ENCODE peak calls at places on chromosome 13, in ten cellular contexts. One of them, this sample, is unnamed.

GRCh38 chr13:38395505-38395803 is 45.8 kb downstream of the UFM1 start:
- DNase-seq in effector CD8-positive, alpha-beta T cell: no peak
- DNase-seq in stimulated activated CD8-positive, alpha-beta memory T cell treated with anti-CD3 and anti-CD28 coated beads, Interleukin-7, amount 100 ng/mL, for 1 hour: no peak
- DNase-seq in esophagus muscularis mucosa: no peak
- DNase-seq in HT1080: no peak
- DNase-seq in ovary: no peak
- DNase-seq in retina: no peak
- DNase-seq in H7: no peak
- DNase-seq in lung: no peak
- DNase-seq in BJ: no peak
- DNase-seq in this sample: no peak

GRCh38 chr13:58397596-58398387 is 766.2 kb downstream of the PCDH17 start:
- DNase-seq in effector CD8-positive, alpha-beta T cell: no peak
- DNase-seq in stimulated activated CD8-positive, alpha-beta memory T cell treated with anti-CD3 and anti-CD28 coated beads, Interleukin-7, amount 100 ng/mL, for 1 hour: no peak
- DNase-seq in esophagus muscularis mucosa: no peak
- DNase-seq in HT1080: no peak
- DNase-seq in ovary: no peak
- DNase-seq in retina: no peak
- DNase-seq in H7: no peak
- DNase-seq in lung: no peak
- DNase-seq in BJ: no peak
- DNase-seq in this sample: no peak

GRCh38 chr13:30463820-30464495 is 1.8 kb downstream of the HMGB1 start:
- DNase-seq in effector CD8-positive, alpha-beta T cell: peak; percentile 42
- DNase-seq in stimulated activated CD8-positive, alpha-beta memory T cell treated with anti-CD3 and anti-CD28 coated beads, Interleukin-7, amount 100 ng/mL, for 1 hour: peak; percentile 42
- DNase-seq in esophagus muscularis mucosa: peak; percentile 92
- DNase-seq in HT1080: peak; percentile 61
- DNase-seq in ovary: no peak
- DNase-seq in retina: peak; percentile 88
- DNase-seq in H7: no peak
- DNase-seq in lung: peak; percentile 51
- DNase-seq in BJ: no peak
- DNase-seq in this sample: peak; percentile 29

GRCh38 chr13:41061914-41062837 is 867 bp downstream of the WBP4 start:
- DNase-seq in effector CD8-positive, alpha-beta T cell: no peak
- DNase-seq in stimulated activated CD8-positive, alpha-beta memory T cell treated with anti-CD3 and anti-CD28 coated beads, Interleukin-7, amount 100 ng/mL, for 1 hour: peak; percentile 9
- DNase-seq in esophagus muscularis mucosa: no peak
- DNase-seq in HT1080: peak; percentile 76
- DNase-seq in ovary: no peak
- DNase-seq in retina: no peak
- DNase-seq in H7: no peak
- DNase-seq in lung: no peak
- DNase-seq in BJ: no peak
- DNase-seq in this sample: no peak

GRCh38 chr13:42847891-42848663 is 66.7 kb downstream of the FAM216B start:
- DNase-seq in effector CD8-positive, alpha-beta T cell: no peak
- DNase-seq in stimulated activated CD8-positive, alpha-beta memory T cell treated with anti-CD3 and anti-CD28 coated beads, Interleukin-7, amount 100 ng/mL, for 1 hour: no peak
- DNase-seq in esophagus muscularis mucosa: no peak
- DNase-seq in HT1080: peak; percentile 3
- DNase-seq in ovary: no peak
- DNase-seq in retina: no peak
- DNase-seq in H7: no peak
- DNase-seq in lung: no peak
- DNase-seq in BJ: no peak
- DNase-seq in this sample: peak; percentile 92

GRCh38 chr13:58191754-58192153 is 560.2 kb downstream of the PCDH17 start:
- DNase-seq in effector CD8-positive, alpha-beta T cell: no peak
- DNase-seq in stimulated activated CD8-positive, alpha-beta memory T cell treated with anti-CD3 and anti-CD28 coated beads, Interleukin-7, amount 100 ng/mL, for 1 hour: no peak
- DNase-seq in esophagus muscularis mucosa: no peak
- DNase-seq in HT1080: no peak
- DNase-seq in ovary: no peak
- DNase-seq in retina: no peak
- DNase-seq in H7: no peak
- DNase-seq in lung: no peak
- DNase-seq in BJ: no peak
- DNase-seq in this sample: no peak

GRCh38 chr13:108266316-108266936 is 3.1 kb upstream of the TNFSF13B start:
- DNase-seq in effector CD8-positive, alpha-beta T cell: no peak
- DNase-seq in stimulated activated CD8-positive, alpha-beta memory T cell treated with anti-CD3 and anti-CD28 coated beads, Interleukin-7, amount 100 ng/mL, for 1 hour: no peak
- DNase-seq in esophagus muscularis mucosa: no peak
- DNase-seq in HT1080: no peak
- DNase-seq in ovary: no peak
- DNase-seq in retina: no peak
- DNase-seq in H7: no peak
- DNase-seq in lung: no peak
- DNase-seq in BJ: no peak
- DNase-seq in this sample: no peak

GRCh38 chr13:35888327-35888940 is 242.7 kb downstream of the DCLK1 start:
- DNase-seq in effector CD8-positive, alpha-beta T cell: no peak
- DNase-seq in stimulated activated CD8-positive, alpha-beta memory T cell treated with anti-CD3 and anti-CD28 coated beads, Interleukin-7, amount 100 ng/mL, for 1 hour: no peak
- DNase-seq in esophagus muscularis mucosa: no peak
- DNase-seq in HT1080: no peak
- DNase-seq in ovary: no peak
- DNase-seq in retina: no peak
- DNase-seq in H7: no peak
- DNase-seq in lung: peak; percentile 15
- DNase-seq in BJ: no peak
- DNase-seq in this sample: no peak

GRCh38 chr13:61900033-61900432 is 484.4 kb upstream of the PCDH20 start:
- DNase-seq in effector CD8-positive, alpha-beta T cell: no peak
- DNase-seq in stimulated activated CD8-positive, alpha-beta memory T cell treated with anti-CD3 and anti-CD28 coated beads, Interleukin-7, amount 100 ng/mL, for 1 hour: no peak
- DNase-seq in esophagus muscularis mucosa: no peak
- DNase-seq in HT1080: no peak
- DNase-seq in ovary: no peak
- DNase-seq in retina: no peak
- DNase-seq in H7: peak; percentile 25
- DNase-seq in lung: no peak
- DNase-seq in BJ: no peak
- DNase-seq in this sample: no peak

GRCh38 chr13:78777973-78778372 is 119.0 kb upstream of the OBI1 start:
- DNase-seq in effector CD8-positive, alpha-beta T cell: no peak
- DNase-seq in stimulated activated CD8-positive, alpha-beta memory T cell treated with anti-CD3 and anti-CD28 coated beads, Interleukin-7, amount 100 ng/mL, for 1 hour: no peak
- DNase-seq in esophagus muscularis mucosa: no peak
- DNase-seq in HT1080: no peak
- DNase-seq in ovary: no peak
- DNase-seq in retina: no peak
- DNase-seq in H7: no peak
- DNase-seq in lung: no peak
- DNase-seq in BJ: no peak
- DNase-seq in this sample: no peak

GRCh38 chr13:106533101-106533939 is 2.1 kb downstream of the EFNB2 start:
- DNase-seq in effector CD8-positive, alpha-beta T cell: no peak
- DNase-seq in stimulated activated CD8-positive, alpha-beta memory T cell treated with anti-CD3 and anti-CD28 coated beads, Interleukin-7, amount 100 ng/mL, for 1 hour: no peak
- DNase-seq in esophagus muscularis mucosa: no peak
- DNase-seq in HT1080: no peak
- DNase-seq in ovary: peak; percentile 84
- DNase-seq in retina: peak; percentile 92
- DNase-seq in H7: peak; percentile 86
- DNase-seq in lung: peak; percentile 84
- DNase-seq in BJ: no peak
- DNase-seq in this sample: no peak

GRCh38 chr13:19048381-19048780 is 133.2 kb downstream of the TUBA3C start:
- DNase-seq in effector CD8-positive, alpha-beta T cell: no peak
- DNase-seq in stimulated activated CD8-positive, alpha-beta memory T cell treated with anti-CD3 and anti-CD28 coated beads, Interleukin-7, amount 100 ng/mL, for 1 hour: no peak
- DNase-seq in esophagus muscularis mucosa: no peak
- DNase-seq in HT1080: no peak
- DNase-seq in ovary: no peak
- DNase-seq in retina: no peak
- DNase-seq in H7: no peak
- DNase-seq in lung: no peak
- DNase-seq in BJ: no peak
- DNase-seq in this sample: no peak

GRCh38 chr13:52001120-52001731 is 10.0 kb downstream of the ATP7B start:
- DNase-seq in effector CD8-positive, alpha-beta T cell: no peak
- DNase-seq in stimulated activated CD8-positive, alpha-beta memory T cell treated with anti-CD3 and anti-CD28 coated beads, Interleukin-7, amount 100 ng/mL, for 1 hour: no peak
- DNase-seq in esophagus muscularis mucosa: no peak
- DNase-seq in HT1080: peak; percentile 37
- DNase-seq in ovary: no peak
- DNase-seq in retina: peak; percentile 28
- DNase-seq in H7: peak; percentile 69
- DNase-seq in lung: no peak
- DNase-seq in BJ: no peak
- DNase-seq in this sample: peak; percentile 5

GRCh38 chr13:27978301-27978968 is 9.3 kb upstream of the CDX2 start:
- DNase-seq in effector CD8-positive, alpha-beta T cell: no peak
- DNase-seq in stimulated activated CD8-positive, alpha-beta memory T cell treated with anti-CD3 and anti-CD28 coated beads, Interleukin-7, amount 100 ng/mL, for 1 hour: no peak
- DNase-seq in esophagus muscularis mucosa: no peak
- DNase-seq in HT1080: no peak
- DNase-seq in ovary: no peak
- DNase-seq in retina: no peak
- DNase-seq in H7: peak; percentile 72
- DNase-seq in lung: no peak
- DNase-seq in BJ: no peak
- DNase-seq in this sample: no peak

GRCh38 chr13:89486065-89486464 is 1814.9 kb downstream of the SLITRK5 start:
- DNase-seq in effector CD8-positive, alpha-beta T cell: no peak
- DNase-seq in stimulated activated CD8-positive, alpha-beta memory T cell treated with anti-CD3 and anti-CD28 coated beads, Interleukin-7, amount 100 ng/mL, for 1 hour: no peak
- DNase-seq in esophagus muscularis mucosa: no peak
- DNase-seq in HT1080: no peak
- DNase-seq in ovary: no peak
- DNase-seq in retina: no peak
- DNase-seq in H7: no peak
- DNase-seq in lung: no peak
- DNase-seq in BJ: no peak
- DNase-seq in this sample: no peak

GRCh38 chr13:94121686-94122085 is 357.8 kb downstream of the DCT start:
- DNase-seq in effector CD8-positive, alpha-beta T cell: no peak
- DNase-seq in stimulated activated CD8-positive, alpha-beta memory T cell treated with anti-CD3 and anti-CD28 coated beads, Interleukin-7, amount 100 ng/mL, for 1 hour: no peak
- DNase-seq in esophagus muscularis mucosa: no peak
- DNase-seq in HT1080: peak; percentile 47
- DNase-seq in ovary: no peak
- DNase-seq in retina: no peak
- DNase-seq in H7: no peak
- DNase-seq in lung: no peak
- DNase-seq in BJ: no peak
- DNase-seq in this sample: no peak

GRCh38 chr13:81394605-81395004 is 1053.7 kb upstream of the SPRY2 start:
- DNase-seq in effector CD8-positive, alpha-beta T cell: no peak
- DNase-seq in stimulated activated CD8-positive, alpha-beta memory T cell treated with anti-CD3 and anti-CD28 coated beads, Interleukin-7, amount 100 ng/mL, for 1 hour: no peak
- DNase-seq in esophagus muscularis mucosa: no peak
- DNase-seq in HT1080: no peak
- DNase-seq in ovary: no peak
- DNase-seq in retina: no peak
- DNase-seq in H7: no peak
- DNase-seq in lung: no peak
- DNase-seq in BJ: no peak
- DNase-seq in this sample: no peak

GRCh38 chr13:43573787-43574562 is 212.8 kb downstream of the ENOX1 start:
- DNase-seq in effector CD8-positive, alpha-beta T cell: no peak
- DNase-seq in stimulated activated CD8-positive, alpha-beta memory T cell treated with anti-CD3 and anti-CD28 coated beads, Interleukin-7, amount 100 ng/mL, for 1 hour: no peak
- DNase-seq in esophagus muscularis mucosa: no peak
- DNase-seq in HT1080: no peak
- DNase-seq in ovary: no peak
- DNase-seq in retina: no peak
- DNase-seq in H7: no peak
- DNase-seq in lung: no peak
- DNase-seq in BJ: no peak
- DNase-seq in this sample: peak; percentile 11

GRCh38 chr13:59750860-59751259 is 412.9 kb downstream of the DIAPH3 start:
- DNase-seq in effector CD8-positive, alpha-beta T cell: no peak
- DNase-seq in stimulated activated CD8-positive, alpha-beta memory T cell treated with anti-CD3 and anti-CD28 coated beads, Interleukin-7, amount 100 ng/mL, for 1 hour: no peak
- DNase-seq in esophagus muscularis mucosa: no peak
- DNase-seq in HT1080: no peak
- DNase-seq in ovary: no peak
- DNase-seq in retina: peak; percentile 81
- DNase-seq in H7: peak; percentile 60
- DNase-seq in lung: no peak
- DNase-seq in BJ: peak; percentile 40
- DNase-seq in this sample: peak; percentile 51

GRCh38 chr13:32969516-32969941 is 46.7 kb upstream of the KL start:
- DNase-seq in effector CD8-positive, alpha-beta T cell: no peak
- DNase-seq in stimulated activated CD8-positive, alpha-beta memory T cell treated with anti-CD3 and anti-CD28 coated beads, Interleukin-7, amount 100 ng/mL, for 1 hour: no peak
- DNase-seq in esophagus muscularis mucosa: no peak
- DNase-seq in HT1080: peak; percentile 14
- DNase-seq in ovary: peak; percentile 24
- DNase-seq in retina: no peak
- DNase-seq in H7: no peak
- DNase-seq in lung: no peak
- DNase-seq in BJ: peak; percentile 19
- DNase-seq in this sample: peak; percentile 19

GRCh38 chr13:22993148-22993547 is 187.6 kb upstream of the SGCG start:
- DNase-seq in effector CD8-positive, alpha-beta T cell: no peak
- DNase-seq in stimulated activated CD8-positive, alpha-beta memory T cell treated with anti-CD3 and anti-CD28 coated beads, Interleukin-7, amount 100 ng/mL, for 1 hour: no peak
- DNase-seq in esophagus muscularis mucosa: no peak
- DNase-seq in HT1080: no peak
- DNase-seq in ovary: no peak
- DNase-seq in retina: no peak
- DNase-seq in H7: no peak
- DNase-seq in lung: no peak
- DNase-seq in BJ: no peak
- DNase-seq in this sample: no peak

GRCh38 chr13:76425930-76426329 is 460.3 kb downstream of the KCTD12 start:
- DNase-seq in effector CD8-positive, alpha-beta T cell: no peak
- DNase-seq in stimulated activated CD8-positive, alpha-beta memory T cell treated with anti-CD3 and anti-CD28 coated beads, Interleukin-7, amount 100 ng/mL, for 1 hour: no peak
- DNase-seq in esophagus muscularis mucosa: no peak
- DNase-seq in HT1080: peak; percentile 57
- DNase-seq in ovary: no peak
- DNase-seq in retina: peak; percentile 11
- DNase-seq in H7: no peak
- DNase-seq in lung: no peak
- DNase-seq in BJ: no peak
- DNase-seq in this sample: peak; percentile 33

GRCh38 chr13:100069278-100069677 is 19.6 kb upstream of the PCCA start:
- DNase-seq in effector CD8-positive, alpha-beta T cell: no peak
- DNase-seq in stimulated activated CD8-positive, alpha-beta memory T cell treated with anti-CD3 and anti-CD28 coated beads, Interleukin-7, amount 100 ng/mL, for 1 hour: no peak
- DNase-seq in esophagus muscularis mucosa: no peak
- DNase-seq in HT1080: no peak
- DNase-seq in ovary: no peak
- DNase-seq in retina: no peak
- DNase-seq in H7: no peak
- DNase-seq in lung: no peak
- DNase-seq in BJ: no peak
- DNase-seq in this sample: no peak

GRCh38 chr13:112842343-112842856 is 126.6 kb upstream of the MCF2L start:
- DNase-seq in effector CD8-positive, alpha-beta T cell: no peak
- DNase-seq in stimulated activated CD8-positive, alpha-beta memory T cell treated with anti-CD3 and anti-CD28 coated beads, Interleukin-7, amount 100 ng/mL, for 1 hour: no peak
- DNase-seq in esophagus muscularis mucosa: no peak
- DNase-seq in HT1080: no peak
- DNase-seq in ovary: peak; percentile 55
- DNase-seq in retina: peak; percentile 23
- DNase-seq in H7: peak; percentile 84
- DNase-seq in lung: no peak
- DNase-seq in BJ: no peak
- DNase-seq in this sample: no peak

GRCh38 chr13:44780586-44781280 is 204.6 kb upstream of the TSC22D1 start:
- DNase-seq in effector CD8-positive, alpha-beta T cell: no peak
- DNase-seq in stimulated activated CD8-positive, alpha-beta memory T cell treated with anti-CD3 and anti-CD28 coated beads, Interleukin-7, amount 100 ng/mL, for 1 hour: no peak
- DNase-seq in esophagus muscularis mucosa: no peak
- DNase-seq in HT1080: no peak
- DNase-seq in ovary: no peak
- DNase-seq in retina: no peak
- DNase-seq in H7: no peak
- DNase-seq in lung: no peak
- DNase-seq in BJ: no peak
- DNase-seq in this sample: no peak

GRCh38 chr13:22793598-22794134 is 387.1 kb upstream of the SGCG start:
- DNase-seq in effector CD8-positive, alpha-beta T cell: no peak
- DNase-seq in stimulated activated CD8-positive, alpha-beta memory T cell treated with anti-CD3 and anti-CD28 coated beads, Interleukin-7, amount 100 ng/mL, for 1 hour: no peak
- DNase-seq in esophagus muscularis mucosa: no peak
- DNase-seq in HT1080: peak; percentile 28
- DNase-seq in ovary: no peak
- DNase-seq in retina: no peak
- DNase-seq in H7: no peak
- DNase-seq in lung: no peak
- DNase-seq in BJ: no peak
- DNase-seq in this sample: no peak

GRCh38 chr13:22915442-22916082 is 265.2 kb upstream of the SGCG start:
- DNase-seq in effector CD8-positive, alpha-beta T cell: no peak
- DNase-seq in stimulated activated CD8-positive, alpha-beta memory T cell treated with anti-CD3 and anti-CD28 coated beads, Interleukin-7, amount 100 ng/mL, for 1 hour: no peak
- DNase-seq in esophagus muscularis mucosa: no peak
- DNase-seq in HT1080: no peak
- DNase-seq in ovary: peak; percentile 68
- DNase-seq in retina: peak; percentile 96
- DNase-seq in H7: peak; percentile 78
- DNase-seq in lung: peak; percentile 55
- DNase-seq in BJ: no peak
- DNase-seq in this sample: no peak

GRCh38 chr13:90956036-90956435 is 391.5 kb upstream of the MIR17HG start:
- DNase-seq in effector CD8-positive, alpha-beta T cell: no peak
- DNase-seq in stimulated activated CD8-positive, alpha-beta memory T cell treated with anti-CD3 and anti-CD28 coated beads, Interleukin-7, amount 100 ng/mL, for 1 hour: no peak
- DNase-seq in esophagus muscularis mucosa: no peak
- DNase-seq in HT1080: no peak
- DNase-seq in ovary: no peak
- DNase-seq in retina: no peak
- DNase-seq in H7: no peak
- DNase-seq in lung: no peak
- DNase-seq in BJ: no peak
- DNase-seq in this sample: no peak

This sample was measured in GM04503.